ENCODE peak calls at places on chromosomes 2 and 18, in nine cellular contexts. One of them, this sample, is unnamed.

GRCh38 chr18:72762505-72763122 is 105.2 kb downstream of the NETO1 start:
- DNase-seq in hypothalamus: no peak
- DNase-seq in IMR-90: peak; percentile 69
- DNase-seq in CD8-positive, alpha-beta memory T cell: no peak
- DNase-seq in frontal cortex: no peak
- DNase-seq in nephron progenitor cell: peak; percentile 18
- DNase-seq in activated CD8-positive, alpha-beta memory T cell treated with anti-CD3 and anti-CD28 coated beads for 4 hours: no peak
- DNase-seq in natural killer cell: no peak
- DNase-seq in tibial nerve: no peak
- DNase-seq in this sample: peak; percentile 31

GRCh38 chr18:3180325-3180724 is 39.4 kb downstream of the MYOM1 start:
- DNase-seq in hypothalamus: no peak
- DNase-seq in IMR-90: peak; percentile 28
- DNase-seq in CD8-positive, alpha-beta memory T cell: no peak
- DNase-seq in frontal cortex: no peak
- DNase-seq in nephron progenitor cell: no peak
- DNase-seq in activated CD8-positive, alpha-beta memory T cell treated with anti-CD3 and anti-CD28 coated beads for 4 hours: no peak
- DNase-seq in natural killer cell: no peak
- DNase-seq in tibial nerve: no peak
- DNase-seq in this sample: no peak

GRCh38 chr18:72826736-72827135 is 41.1 kb downstream of the NETO1 start:
- DNase-seq in hypothalamus: no peak
- DNase-seq in IMR-90: no peak
- DNase-seq in CD8-positive, alpha-beta memory T cell: no peak
- DNase-seq in frontal cortex: no peak
- DNase-seq in nephron progenitor cell: no peak
- DNase-seq in activated CD8-positive, alpha-beta memory T cell treated with anti-CD3 and anti-CD28 coated beads for 4 hours: no peak
- DNase-seq in natural killer cell: no peak
- DNase-seq in tibial nerve: no peak
- DNase-seq in this sample: no peak

GRCh38 chr2:1647417-1648240 is 96.7 kb downstream of the PXDN start:
- DNase-seq in hypothalamus: no peak
- DNase-seq in IMR-90: no peak
- DNase-seq in CD8-positive, alpha-beta memory T cell: no peak
- DNase-seq in frontal cortex: no peak
- DNase-seq in nephron progenitor cell: no peak
- DNase-seq in activated CD8-positive, alpha-beta memory T cell treated with anti-CD3 and anti-CD28 coated beads for 4 hours: no peak
- DNase-seq in natural killer cell: no peak
- DNase-seq in tibial nerve: no peak
- DNase-seq in this sample: no peak

GRCh38 chr2:136116813-136117390 is 1.0 kb downstream of the CXCR4 start:
- DNase-seq in hypothalamus: no peak
- DNase-seq in IMR-90: no peak
- DNase-seq in CD8-positive, alpha-beta memory T cell: peak; percentile 85
- DNase-seq in frontal cortex: no peak
- DNase-seq in nephron progenitor cell: peak; percentile 46
- DNase-seq in activated CD8-positive, alpha-beta memory T cell treated with anti-CD3 and anti-CD28 coated beads for 4 hours: peak; percentile 36
- DNase-seq in natural killer cell: peak; percentile 75
- DNase-seq in tibial nerve: no peak
- DNase-seq in this sample: no peak

GRCh38 chr2:48328972-48329723 is 200.8 kb upstream of the STON1 start:
- DNase-seq in hypothalamus: no peak
- DNase-seq in IMR-90: no peak
- DNase-seq in CD8-positive, alpha-beta memory T cell: no peak
- DNase-seq in frontal cortex: no peak
- DNase-seq in nephron progenitor cell: no peak
- DNase-seq in activated CD8-positive, alpha-beta memory T cell treated with anti-CD3 and anti-CD28 coated beads for 4 hours: no peak
- DNase-seq in natural killer cell: no peak
- DNase-seq in tibial nerve: no peak
- DNase-seq in this sample: no peak

GRCh38 chr2:164008752-164009151 is 272.9 kb upstream of the FIGN start:
- DNase-seq in hypothalamus: no peak
- DNase-seq in IMR-90: no peak
- DNase-seq in CD8-positive, alpha-beta memory T cell: no peak
- DNase-seq in frontal cortex: no peak
- DNase-seq in nephron progenitor cell: no peak
- DNase-seq in activated CD8-positive, alpha-beta memory T cell treated with anti-CD3 and anti-CD28 coated beads for 4 hours: no peak
- DNase-seq in natural killer cell: no peak
- DNase-seq in tibial nerve: no peak
- DNase-seq in this sample: no peak

GRCh38 chr2:240460243-240460630 is 24.8 kb downstream of the GPC1 start:
- DNase-seq in hypothalamus: no peak
- DNase-seq in IMR-90: no peak
- DNase-seq in CD8-positive, alpha-beta memory T cell: peak; percentile 38
- DNase-seq in frontal cortex: no peak
- DNase-seq in nephron progenitor cell: no peak
- DNase-seq in activated CD8-positive, alpha-beta memory T cell treated with anti-CD3 and anti-CD28 coated beads for 4 hours: no peak
- DNase-seq in natural killer cell: no peak
- DNase-seq in tibial nerve: no peak
- DNase-seq in this sample: no peak

GRCh38 chr2:151637284-151637781 is 96.9 kb downstream of the NEB start:
- DNase-seq in hypothalamus: no peak
- DNase-seq in IMR-90: no peak
- DNase-seq in CD8-positive, alpha-beta memory T cell: peak; percentile 73
- DNase-seq in frontal cortex: no peak
- DNase-seq in nephron progenitor cell: no peak
- DNase-seq in activated CD8-positive, alpha-beta memory T cell treated with anti-CD3 and anti-CD28 coated beads for 4 hours: peak; percentile 27
- DNase-seq in natural killer cell: peak; percentile 45
- DNase-seq in tibial nerve: no peak
- DNase-seq in this sample: no peak

GRCh38 chr2:156908825-156909224 is 348.7 kb upstream of the GALNT5 start:
- DNase-seq in hypothalamus: no peak
- DNase-seq in IMR-90: peak; percentile 87
- DNase-seq in CD8-positive, alpha-beta memory T cell: no peak
- DNase-seq in frontal cortex: no peak
- DNase-seq in nephron progenitor cell: no peak
- DNase-seq in activated CD8-positive, alpha-beta memory T cell treated with anti-CD3 and anti-CD28 coated beads for 4 hours: no peak
- DNase-seq in natural killer cell: no peak
- DNase-seq in tibial nerve: no peak
- DNase-seq in this sample: no peak

GRCh38 chr2:28393115-28393836 is 618 bp downstream of the FOSL2 start:
- DNase-seq in hypothalamus: no peak
- DNase-seq in IMR-90: peak; percentile 68
- DNase-seq in CD8-positive, alpha-beta memory T cell: peak; percentile 71
- DNase-seq in frontal cortex: peak; percentile 52
- DNase-seq in nephron progenitor cell: peak; percentile 71
- DNase-seq in activated CD8-positive, alpha-beta memory T cell treated with anti-CD3 and anti-CD28 coated beads for 4 hours: peak; percentile 36
- DNase-seq in natural killer cell: peak; percentile 67
- DNase-seq in tibial nerve: peak; percentile 48
- DNase-seq in this sample: no peak

GRCh38 chr2:85579266-85579935 is 2.0 kb downstream of the VAMP8 start:
- DNase-seq in hypothalamus: no peak
- DNase-seq in IMR-90: no peak
- DNase-seq in CD8-positive, alpha-beta memory T cell: no peak
- DNase-seq in frontal cortex: peak; percentile 49
- DNase-seq in nephron progenitor cell: no peak
- DNase-seq in activated CD8-positive, alpha-beta memory T cell treated with anti-CD3 and anti-CD28 coated beads for 4 hours: no peak
- DNase-seq in natural killer cell: no peak
- DNase-seq in tibial nerve: no peak
- DNase-seq in this sample: no peak

GRCh38 chr2:4381049-4381448 is 677.7 kb downstream of the DCDC2C start:
- DNase-seq in hypothalamus: no peak
- DNase-seq in IMR-90: no peak
- DNase-seq in CD8-positive, alpha-beta memory T cell: no peak
- DNase-seq in frontal cortex: no peak
- DNase-seq in nephron progenitor cell: no peak
- DNase-seq in activated CD8-positive, alpha-beta memory T cell treated with anti-CD3 and anti-CD28 coated beads for 4 hours: no peak
- DNase-seq in natural killer cell: no peak
- DNase-seq in tibial nerve: no peak
- DNase-seq in this sample: no peak

GRCh38 chr2:146821836-146822316 is 1023.0 kb upstream of the ACVR2A start:
- DNase-seq in hypothalamus: no peak
- DNase-seq in IMR-90: peak; percentile 32
- DNase-seq in CD8-positive, alpha-beta memory T cell: no peak
- DNase-seq in frontal cortex: no peak
- DNase-seq in nephron progenitor cell: no peak
- DNase-seq in activated CD8-positive, alpha-beta memory T cell treated with anti-CD3 and anti-CD28 coated beads for 4 hours: no peak
- DNase-seq in natural killer cell: no peak
- DNase-seq in tibial nerve: no peak
- DNase-seq in this sample: no peak

GRCh38 chr2:145593991-145594702 is 1074.2 kb upstream of the ZEB2 start:
- DNase-seq in hypothalamus: no peak
- DNase-seq in IMR-90: peak; percentile 84
- DNase-seq in CD8-positive, alpha-beta memory T cell: no peak
- DNase-seq in frontal cortex: no peak
- DNase-seq in nephron progenitor cell: no peak
- DNase-seq in activated CD8-positive, alpha-beta memory T cell treated with anti-CD3 and anti-CD28 coated beads for 4 hours: no peak
- DNase-seq in natural killer cell: no peak
- DNase-seq in tibial nerve: no peak
- DNase-seq in this sample: no peak

GRCh38 chr2:6639870-6640639 is 225.7 kb downstream of the CMPK2 start:
- DNase-seq in hypothalamus: no peak
- DNase-seq in IMR-90: no peak
- DNase-seq in CD8-positive, alpha-beta memory T cell: no peak
- DNase-seq in frontal cortex: no peak
- DNase-seq in nephron progenitor cell: peak; percentile 58
- DNase-seq in activated CD8-positive, alpha-beta memory T cell treated with anti-CD3 and anti-CD28 coated beads for 4 hours: no peak
- DNase-seq in natural killer cell: no peak
- DNase-seq in tibial nerve: no peak
- DNase-seq in this sample: no peak

GRCh38 chr2:166417669-166418068 is 41.9 kb upstream of the SCN9A start:
- DNase-seq in hypothalamus: no peak
- DNase-seq in IMR-90: peak; percentile 65
- DNase-seq in CD8-positive, alpha-beta memory T cell: no peak
- DNase-seq in frontal cortex: no peak
- DNase-seq in nephron progenitor cell: no peak
- DNase-seq in activated CD8-positive, alpha-beta memory T cell treated with anti-CD3 and anti-CD28 coated beads for 4 hours: no peak
- DNase-seq in natural killer cell: no peak
- DNase-seq in tibial nerve: no peak
- DNase-seq in this sample: peak; percentile 3

GRCh38 chr18:50162486-50163304 is 32.3 kb downstream of the MYO5B start:
- DNase-seq in hypothalamus: no peak
- DNase-seq in IMR-90: no peak
- DNase-seq in CD8-positive, alpha-beta memory T cell: no peak
- DNase-seq in frontal cortex: no peak
- DNase-seq in nephron progenitor cell: no peak
- DNase-seq in activated CD8-positive, alpha-beta memory T cell treated with anti-CD3 and anti-CD28 coated beads for 4 hours: no peak
- DNase-seq in natural killer cell: no peak
- DNase-seq in tibial nerve: no peak
- DNase-seq in this sample: no peak

GRCh38 chr18:76988827-76989646 is 143.5 kb downstream of the MBP start:
- DNase-seq in hypothalamus: no peak
- DNase-seq in IMR-90: no peak
- DNase-seq in CD8-positive, alpha-beta memory T cell: no peak
- DNase-seq in frontal cortex: no peak
- DNase-seq in nephron progenitor cell: no peak
- DNase-seq in activated CD8-positive, alpha-beta memory T cell treated with anti-CD3 and anti-CD28 coated beads for 4 hours: no peak
- DNase-seq in natural killer cell: no peak
- DNase-seq in tibial nerve: no peak
- DNase-seq in this sample: no peak

GRCh38 chr2:214481204-214481603 is 70.3 kb downstream of the VWC2L start:
- DNase-seq in hypothalamus: no peak
- DNase-seq in IMR-90: peak; percentile 66
- DNase-seq in CD8-positive, alpha-beta memory T cell: no peak
- DNase-seq in frontal cortex: no peak
- DNase-seq in nephron progenitor cell: no peak
- DNase-seq in activated CD8-positive, alpha-beta memory T cell treated with anti-CD3 and anti-CD28 coated beads for 4 hours: no peak
- DNase-seq in natural killer cell: no peak
- DNase-seq in tibial nerve: no peak
- DNase-seq in this sample: no peak

GRCh38 chr18:3879836-3880120 is 429.8 kb downstream of the TGIF1 start:
- DNase-seq in hypothalamus: no peak
- DNase-seq in IMR-90: no peak
- DNase-seq in CD8-positive, alpha-beta memory T cell: no peak
- DNase-seq in frontal cortex: no peak
- DNase-seq in nephron progenitor cell: no peak
- DNase-seq in activated CD8-positive, alpha-beta memory T cell treated with anti-CD3 and anti-CD28 coated beads for 4 hours: no peak
- DNase-seq in natural killer cell: no peak
- DNase-seq in tibial nerve: no peak
- DNase-seq in this sample: no peak

GRCh38 chr18:4040391-4041172 is 414.5 kb downstream of the DLGAP1 start:
- DNase-seq in hypothalamus: no peak
- DNase-seq in IMR-90: no peak
- DNase-seq in CD8-positive, alpha-beta memory T cell: no peak
- DNase-seq in frontal cortex: no peak
- DNase-seq in nephron progenitor cell: no peak
- DNase-seq in activated CD8-positive, alpha-beta memory T cell treated with anti-CD3 and anti-CD28 coated beads for 4 hours: no peak
- DNase-seq in natural killer cell: no peak
- DNase-seq in tibial nerve: no peak
- DNase-seq in this sample: no peak

GRCh38 chr2:55164534-55165104 is 67.5 kb downstream of the CLHC1 start:
- DNase-seq in hypothalamus: no peak
- DNase-seq in IMR-90: no peak
- DNase-seq in CD8-positive, alpha-beta memory T cell: no peak
- DNase-seq in frontal cortex: no peak
- DNase-seq in nephron progenitor cell: no peak
- DNase-seq in activated CD8-positive, alpha-beta memory T cell treated with anti-CD3 and anti-CD28 coated beads for 4 hours: no peak
- DNase-seq in natural killer cell: no peak
- DNase-seq in tibial nerve: no peak
- DNase-seq in this sample: no peak

GRCh38 chr2:16683576-16683975 is 17.9 kb upstream of the CYRIA start:
- DNase-seq in hypothalamus: no peak
- DNase-seq in IMR-90: no peak
- DNase-seq in CD8-positive, alpha-beta memory T cell: no peak
- DNase-seq in frontal cortex: no peak
- DNase-seq in nephron progenitor cell: no peak
- DNase-seq in activated CD8-positive, alpha-beta memory T cell treated with anti-CD3 and anti-CD28 coated beads for 4 hours: no peak
- DNase-seq in natural killer cell: no peak
- DNase-seq in tibial nerve: no peak
- DNase-seq in this sample: no peak

GRCh38 chr2:233329489-233330135 is 22.0 kb downstream of the SAG start:
- DNase-seq in hypothalamus: no peak
- DNase-seq in IMR-90: no peak
- DNase-seq in CD8-positive, alpha-beta memory T cell: no peak
- DNase-seq in frontal cortex: no peak
- DNase-seq in nephron progenitor cell: no peak
- DNase-seq in activated CD8-positive, alpha-beta memory T cell treated with anti-CD3 and anti-CD28 coated beads for 4 hours: no peak
- DNase-seq in natural killer cell: no peak
- DNase-seq in tibial nerve: no peak
- DNase-seq in this sample: no peak

GRCh38 chr2:136582631-136583205 is 182.6 kb upstream of the THSD7B start:
- DNase-seq in hypothalamus: no peak
- DNase-seq in IMR-90: no peak
- DNase-seq in CD8-positive, alpha-beta memory T cell: no peak
- DNase-seq in frontal cortex: no peak
- DNase-seq in nephron progenitor cell: peak; percentile 75
- DNase-seq in activated CD8-positive, alpha-beta memory T cell treated with anti-CD3 and anti-CD28 coated beads for 4 hours: no peak
- DNase-seq in natural killer cell: no peak
- DNase-seq in tibial nerve: no peak
- DNase-seq in this sample: no peak

GRCh38 chr2:222298311-222299150 is at the start of gene PAX3:
- DNase-seq in hypothalamus: no peak
- DNase-seq in IMR-90: no peak
- DNase-seq in CD8-positive, alpha-beta memory T cell: no peak
- DNase-seq in frontal cortex: no peak
- DNase-seq in nephron progenitor cell: peak; percentile 79
- DNase-seq in activated CD8-positive, alpha-beta memory T cell treated with anti-CD3 and anti-CD28 coated beads for 4 hours: no peak
- DNase-seq in natural killer cell: no peak
- DNase-seq in tibial nerve: no peak
- DNase-seq in this sample: no peak

GRCh38 chr2:164620873-164621760 is at the start of gene GRB14:
- DNase-seq in hypothalamus: no peak
- DNase-seq in IMR-90: no peak
- DNase-seq in CD8-positive, alpha-beta memory T cell: no peak
- DNase-seq in frontal cortex: peak; percentile 51
- DNase-seq in nephron progenitor cell: peak; percentile 70
- DNase-seq in activated CD8-positive, alpha-beta memory T cell treated with anti-CD3 and anti-CD28 coated beads for 4 hours: no peak
- DNase-seq in natural killer cell: no peak
- DNase-seq in tibial nerve: no peak
- DNase-seq in this sample: no peak

GRCh38 chr2:225274751-225275150 is 124.8 kb upstream of the NYAP2 start:
- DNase-seq in hypothalamus: no peak
- DNase-seq in IMR-90: peak; percentile 41
- DNase-seq in CD8-positive, alpha-beta memory T cell: no peak
- DNase-seq in frontal cortex: no peak
- DNase-seq in nephron progenitor cell: no peak
- DNase-seq in activated CD8-positive, alpha-beta memory T cell treated with anti-CD3 and anti-CD28 coated beads for 4 hours: no peak
- DNase-seq in natural killer cell: no peak
- DNase-seq in tibial nerve: no peak
- DNase-seq in this sample: no peak

GRCh38 chr2:908568-908967 is 42.1 kb upstream of the SNTG2 start:
- DNase-seq in hypothalamus: no peak
- DNase-seq in IMR-90: no peak
- DNase-seq in CD8-positive, alpha-beta memory T cell: no peak
- DNase-seq in frontal cortex: no peak
- DNase-seq in nephron progenitor cell: no peak
- DNase-seq in activated CD8-positive, alpha-beta memory T cell treated with anti-CD3 and anti-CD28 coated beads for 4 hours: no peak
- DNase-seq in natural killer cell: no peak
- DNase-seq in tibial nerve: no peak
- DNase-seq in this sample: no peak

GRCh38 chr2:14621874-14622273 is 10.6 kb upstream of the LRATD1 start:
- DNase-seq in hypothalamus: no peak
- DNase-seq in IMR-90: no peak
- DNase-seq in CD8-positive, alpha-beta memory T cell: no peak
- DNase-seq in frontal cortex: no peak
- DNase-seq in nephron progenitor cell: no peak
- DNase-seq in activated CD8-positive, alpha-beta memory T cell treated with anti-CD3 and anti-CD28 coated beads for 4 hours: no peak
- DNase-seq in natural killer cell: no peak
- DNase-seq in tibial nerve: no peak
- DNase-seq in this sample: no peak

This sample was measured in NCI-H1048.